ENCODE peak calls at places on chromosomes 7 and 10, in nine cellular contexts. K, Y, O, F, C, Z, T, L and D are unnamed samples. For H3K4me1, the result is how much of the 10 kb centered on the place peaks cover.

GRCh38 chr10:116055252-116055918 is 217.6 kb downstream of the GFRA1 start:
- DNase-seq in O (no peak), T (no peak), F (no peak), K (no peak), Y (no peak), Z (no peak), L (no peak), C (no peak), D (no peak)

GRCh38 chr7:50622821-50623220 is 57.6 kb upstream of the DDC start:
- DNase-seq in Y (no peak), F (no peak), Z (no peak), C (peak), O (no peak), L (no peak), K (no peak), T (no peak), D (no peak)

GRCh38 chr10:61903991-61904350 is 2.5 kb downstream of the ARID5B start:
- DNase-seq in K (no peak), F (no peak), Z (no peak), C (no peak), O (no peak), Y (no peak), L (no peak), T (no peak), D (no peak)

GRCh38 chr10:98425511-98426352 is 10.8 kb upstream of the PYROXD2 start:
- DNase-seq in C (peak), L (peak), K (peak), O (no peak), Z (no peak), T (no peak), F (peak), Y (peak), D (no peak)

GRCh38 chr10:76127984-76128589 is 696.7 kb downstream of the LRMDA start:
- DNase-seq in Y (no peak), L (peak), C (no peak), Z (no peak), O (no peak), T (no peak), F (no peak), K (no peak), D (no peak)

GRCh38 chr7:77368974-77369373 is 47.2 kb downstream of the GSAP start:
- DNase-seq in K (no peak), F (no peak), Y (no peak), L (peak), C (no peak), O (no peak), T (no peak), Z (no peak), D (no peak)

GRCh38 chr10:96613565-96613964 is 26.8 kb upstream of the TM9SF3 start:
- DNase-seq in C (no peak), T (no peak), Y (no peak), Z (no peak), L (no peak), K (no peak), O (no peak), F (no peak), D (no peak)

GRCh38 chr7:17773289-17773626 is 167.0 kb downstream of the SNX13 start:
- DNase-seq in C (no peak), F (peak), K (no peak), L (peak), O (no peak), Y (peak), T (no peak), Z (no peak), D (no peak)

GRCh38 chr7:25121599-25121998 is 3.5 kb downstream of the CYCS start:
- DNase-seq in Y (no peak), T (no peak), C (no peak), Z (no peak), K (no peak), F (no peak), O (no peak), L (no peak), D (no peak)

GRCh38 chr7:150322114-150322832 is 882 bp upstream of the LRRC61 start:
- DNase-seq in L (no peak), O (no peak), K (no peak), Y (peak), C (no peak), T (no peak), Z (no peak), F (no peak), D (no peak)

GRCh38 chr10:42989481-42989921 is 87.4 kb upstream of the RET start:
- DNase-seq in L (no peak), C (peak), Y (no peak), F (no peak), T (no peak), Z (no peak), O (peak), K (peak), D (no peak)

GRCh38 chr7:156753630-156754029 is 113.1 kb downstream of the RNF32 start:
- DNase-seq in F (no peak), Z (no peak), Y (no peak), T (no peak), K (no peak), O (no peak), C (no peak), L (no peak), D (no peak)

GRCh38 chr10:31650010-31650409 is 278.6 kb downstream of the ARHGAP12 start:
- DNase-seq in Z (peak), L (peak), C (peak), T (peak), F (peak), K (peak), O (no peak), Y (peak), D (no peak)

GRCh38 chr10:16816142-16816541 is 1.1 kb downstream of the RSU1 start:
- DNase-seq in Z (no peak), K (no peak), Y (peak), T (no peak), L (no peak), C (no peak), O (no peak), F (no peak), D (no peak)

GRCh38 chr10:3231951-3232730 is 59.6 kb upstream of the PITRM1 start:
- DNase-seq in O (no peak), L (no peak), F (no peak), Z (no peak), T (no peak), Y (no peak), C (no peak), K (no peak), D (no peak)

GRCh38 chr10:7337431-7338171 is 73.2 kb downstream of the SFMBT2 start:
- DNase-seq in Z (no peak), K (no peak), O (no peak), F (no peak), L (no peak), Y (peak), C (no peak), T (no peak), D (no peak)

GRCh38 chr10:7335977-7336376 is 74.9 kb downstream of the SFMBT2 start:
- DNase-seq in F (no peak), O (no peak), L (no peak), Y (no peak), C (no peak), T (no peak), K (no peak), Z (no peak), D (no peak)

GRCh38 chr10:7339503-7339902 is 71.3 kb downstream of the SFMBT2 start:
- DNase-seq in O (no peak), L (no peak), Y (no peak), T (no peak), C (no peak), F (no peak), Z (no peak), K (no peak), D (no peak)

GRCh38 chr10:7340179-7340874 is 70.5 kb downstream of the SFMBT2 start:
- DNase-seq in O (no peak), Y (no peak), Z (no peak), F (no peak), L (peak), T (no peak), K (peak), C (no peak), D (no peak)

DNA sequence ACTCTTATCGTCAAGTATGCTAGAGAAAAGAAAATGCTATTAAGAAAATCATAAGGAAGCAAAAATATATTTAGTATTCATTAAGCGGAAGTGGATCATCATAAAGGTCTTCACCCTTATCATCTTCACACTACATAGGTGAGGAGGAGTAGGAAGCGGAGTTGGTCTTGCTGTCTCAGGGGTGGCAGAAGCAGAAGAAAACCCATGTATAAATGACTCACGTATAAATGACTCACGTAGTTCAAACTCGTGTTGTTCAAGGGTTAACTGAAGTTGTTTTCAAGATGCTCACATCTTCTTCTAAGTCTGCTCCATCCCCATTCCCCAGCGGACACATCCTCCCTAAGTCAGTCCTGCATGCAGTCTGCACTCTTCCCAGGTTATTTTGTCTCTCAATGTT is 72.4 kb downstream of the SFMBT2 start:
- DNase-seq in T (no peak), C (no peak), Y (no peak), F (no peak), L (no peak), K (no peak), Z (no peak), O (no peak), D (no peak)
- H3K4me1 ChIP-seq in T (under half), C (under half), Y (under half), F (under half), L (under half), K (under half), Z (under half), O (under half), D (under half)

DNA sequence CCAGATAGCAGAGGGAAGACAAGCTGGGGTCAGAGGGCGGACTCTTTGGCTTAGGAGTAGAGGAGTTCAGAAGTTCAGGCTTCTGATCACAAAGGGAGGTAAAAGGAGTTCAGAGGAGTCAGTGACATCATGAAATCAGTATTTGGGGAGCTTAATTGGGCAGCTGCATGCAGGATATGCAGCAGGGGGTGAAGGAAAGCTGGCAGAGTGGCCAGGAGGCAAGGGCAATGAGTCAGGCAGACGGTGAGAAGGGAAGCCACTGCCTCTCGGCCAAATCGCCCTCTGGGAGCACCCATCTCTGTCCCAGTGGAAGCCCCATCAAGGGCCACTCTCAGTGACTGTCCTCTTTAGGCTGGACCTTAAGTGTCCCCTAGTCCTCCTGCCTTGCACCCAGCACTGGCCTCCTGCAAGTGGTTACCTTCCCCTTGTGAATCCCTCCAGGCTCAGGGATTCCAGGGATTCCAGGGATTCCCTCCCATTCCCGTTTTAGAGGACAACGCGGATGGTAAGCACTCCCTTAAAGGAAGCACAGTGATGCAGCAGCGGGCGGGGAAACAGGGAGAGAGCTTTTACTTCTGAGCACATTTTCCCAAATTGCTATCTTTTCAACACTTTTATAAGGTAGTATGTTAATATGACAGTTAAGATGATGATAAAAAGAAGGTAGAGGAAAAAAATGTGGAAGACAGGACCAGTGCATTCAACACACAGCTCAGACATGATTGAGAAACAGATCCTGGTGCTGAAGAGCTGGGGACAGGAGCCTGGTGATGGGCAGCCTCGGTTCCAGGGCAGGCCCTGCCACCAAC is 72.6 kb downstream of the KCNMA1 start:
- DNase-seq in F (no peak), L (peak), T (no peak), K (no peak), Y (no peak), O (no peak), C (no peak), Z (no peak), D (no peak)
- TF ChIP-seq POLR2A in F (no peak), L (no peak), T (no peak), K (no peak), Y (no peak), O (no peak), C (no peak), Z (no peak), D (no peak)

DNA sequence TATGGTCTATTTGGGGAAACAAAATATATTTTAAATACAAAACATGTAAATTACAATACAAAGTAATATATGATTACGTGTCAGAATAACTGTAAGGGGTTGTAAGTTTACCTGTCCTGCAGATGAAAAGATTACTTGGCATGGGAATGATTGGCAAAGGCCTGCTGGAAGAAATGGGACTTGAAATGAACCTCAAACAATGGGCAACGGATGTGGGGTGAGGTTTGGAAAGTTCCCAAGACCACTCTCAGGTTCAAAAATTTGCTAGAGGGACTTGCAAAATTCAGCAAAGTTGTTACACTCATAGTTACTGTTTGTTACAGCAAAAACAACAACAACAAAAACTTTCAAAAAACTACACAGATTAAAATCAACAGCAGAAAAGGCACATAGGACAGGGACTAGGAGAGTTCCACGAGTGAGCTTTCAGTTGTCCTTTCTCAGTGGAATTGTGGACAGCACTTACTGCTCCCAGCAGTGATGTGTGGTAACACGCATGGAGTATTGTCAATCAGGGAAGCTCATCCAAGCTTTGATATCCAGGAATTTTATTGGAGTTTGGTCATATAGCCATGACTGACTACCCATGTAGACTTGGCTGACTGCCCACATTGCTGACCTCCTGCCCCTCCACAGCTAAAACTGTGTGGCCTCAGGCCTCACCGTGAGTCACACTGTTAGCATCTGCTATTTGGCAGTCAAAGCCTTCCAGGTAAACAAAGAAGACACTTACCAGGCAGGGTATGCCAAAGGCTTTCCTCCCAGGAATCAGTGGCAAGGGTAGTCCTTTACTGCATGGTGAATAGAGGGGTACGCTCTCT is 43.8 kb downstream of the EXOC6 start:
- DNase-seq in C (peak), F (peak), Y (peak), O (peak), K (no peak), L (peak), Z (peak), T (no peak), D (peak)
- H3K4me3 ChIP-seq in C (no peak), F (no peak), Y (no peak), O (no peak), K (no peak), L (peak), Z (no peak), T (no peak), D (no peak)

DNA sequence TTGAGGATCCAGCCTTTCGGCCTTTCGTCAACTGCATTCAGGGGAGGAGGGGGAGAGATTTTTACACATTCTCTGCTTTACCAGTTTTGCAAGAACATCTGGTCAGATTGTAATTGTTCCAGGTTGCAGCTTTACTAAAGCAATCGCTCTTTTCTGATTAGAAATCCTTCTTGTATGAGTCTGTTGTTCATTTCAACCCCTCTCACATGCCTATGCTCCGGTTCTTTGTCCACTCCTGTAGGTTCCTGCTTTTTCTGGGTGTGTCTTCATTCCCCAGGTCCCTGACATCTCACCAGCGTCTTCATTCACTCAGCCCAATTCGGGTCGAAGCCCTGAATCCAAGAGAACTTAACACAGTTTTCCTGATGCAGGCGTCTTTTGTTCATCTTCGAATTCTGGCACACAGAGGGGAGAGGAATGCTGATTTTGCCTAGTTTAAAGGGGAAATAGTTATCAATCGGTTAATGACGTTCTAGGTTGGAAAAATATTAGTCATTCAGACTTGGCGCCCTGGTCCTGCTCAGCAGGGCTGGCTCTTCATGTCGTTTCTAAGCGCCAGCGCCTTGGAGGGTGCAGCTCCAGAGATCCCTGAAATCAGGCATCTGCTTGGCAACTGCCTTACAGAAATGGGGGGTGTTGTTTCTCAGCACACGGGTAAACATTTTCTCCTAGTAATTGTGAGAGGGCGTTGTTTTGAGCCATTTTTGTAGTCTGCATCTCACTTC is 1.1 kb upstream of the PRTFDC1 start:
- DNase-seq in K (no peak), C (no peak), O (no peak), F (no peak), L (no peak), Y (no peak), T (no peak), Z (no peak), D (no peak)
- H3K4me1 ChIP-seq in K (under half), C (under half), O (under half), F (under half), L (under half), Y (under half), T (under half), Z (under half), D (under half)

DNA sequence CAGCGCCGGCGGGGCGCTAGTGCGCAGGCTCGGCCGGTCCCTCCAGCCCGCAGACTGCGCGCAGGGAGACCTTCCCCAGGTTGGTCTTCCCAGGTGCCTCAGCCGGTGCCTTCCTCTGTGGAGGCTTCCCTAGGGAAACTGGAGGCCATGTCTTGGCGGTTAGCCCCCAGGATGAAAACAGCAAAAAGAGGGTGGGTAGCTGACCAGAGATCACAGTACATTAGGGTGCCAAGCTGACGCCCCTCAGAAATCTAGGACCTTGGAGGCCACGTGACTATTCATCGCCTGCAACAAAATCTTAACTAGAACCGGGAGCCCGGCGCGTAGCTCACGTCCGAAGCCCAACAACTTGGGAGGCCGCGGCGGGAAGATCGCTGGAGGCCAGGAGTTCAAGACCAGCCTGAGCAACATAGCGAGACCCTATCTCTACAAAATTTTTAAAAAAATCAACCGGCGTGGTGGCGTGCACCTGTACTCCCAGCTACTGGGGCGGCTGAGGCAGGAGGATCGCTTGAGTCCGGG is 327 bp upstream of the FIS1 start:
- DNase-seq in L (no peak), K (no peak), F (no peak), Y (no peak), T (no peak), C (no peak), Z (no peak), O (no peak), D (no peak)
- TF ChIP-seq POLR2A in L (peak), K (no peak), F (no peak), Y (peak), T (no peak), C (no peak), Z (no peak), O (no peak), D (no peak)

DNA sequence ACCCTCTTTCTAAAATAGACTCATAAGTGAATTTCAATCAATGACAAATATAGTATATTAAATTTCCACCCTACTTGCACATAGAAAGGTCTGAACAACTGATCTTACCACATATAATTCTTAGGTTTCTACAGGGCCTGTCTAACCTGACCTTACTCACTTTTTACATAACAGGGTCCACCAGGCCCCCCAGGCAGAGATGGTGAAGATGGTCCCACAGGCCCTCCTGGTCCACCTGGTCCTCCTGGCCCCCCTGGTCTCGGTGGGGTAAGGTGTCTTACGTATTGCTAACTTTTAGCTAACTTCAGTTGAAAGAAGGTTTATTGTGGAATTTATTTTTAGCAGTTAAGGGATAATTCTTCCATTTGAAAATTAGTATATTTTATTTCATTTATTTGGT is 5.3 kb downstream of the COL1A2 start:
- DNase-seq in T (no peak), O (no peak), K (no peak), Y (no peak), L (no peak), C (no peak), F (no peak), Z (no peak), D (no peak)
- H3K4me3 ChIP-seq in T (peak), O (no peak), K (no peak), Y (no peak), L (no peak), C (peak), F (no peak), Z (no peak), D (no peak)